ENCODE peak calls at places on chromosomes 3 and 15, in five cellular contexts. One of them, this sample, is unnamed.

GRCh38 chr15:52240166-52240565 is 49.0 kb upstream of the GNB5 start:
- DNase-seq in amniotic stem cell: no peak
- DNase-seq in substantia nigra: no peak
- DNase-seq in NCI-H1092 treated with DMSO at 0.1 percent for 48 hours: no peak
- DNase-seq in RCC 7860: no peak
- DNase-seq in this sample: no peak

GRCh38 chr15:80175436-80175835 is 22.6 kb downstream of the FAH start:
- DNase-seq in amniotic stem cell: no peak
- DNase-seq in substantia nigra: no peak
- DNase-seq in NCI-H1092 treated with DMSO at 0.1 percent for 48 hours: no peak
- DNase-seq in RCC 7860: no peak
- DNase-seq in this sample: no peak

GRCh38 chr15:56234804-56235203 is 8.9 kb downstream of the RFX7 start:
- DNase-seq in amniotic stem cell: no peak
- DNase-seq in substantia nigra: no peak
- DNase-seq in NCI-H1092 treated with DMSO at 0.1 percent for 48 hours: no peak
- DNase-seq in RCC 7860: no peak
- DNase-seq in this sample: no peak

GRCh38 chr3:29249829-29250228 is 31.0 kb upstream of the RBMS3 start:
- DNase-seq in amniotic stem cell: no peak
- DNase-seq in substantia nigra: no peak
- DNase-seq in NCI-H1092 treated with DMSO at 0.1 percent for 48 hours: no peak
- DNase-seq in RCC 7860: no peak
- DNase-seq in this sample: no peak

GRCh38 chr15:68407141-68407885 is 24.6 kb downstream of the ITGA11 start:
- DNase-seq in amniotic stem cell: no peak
- DNase-seq in substantia nigra: no peak
- DNase-seq in NCI-H1092 treated with DMSO at 0.1 percent for 48 hours: no peak
- DNase-seq in RCC 7860: no peak
- DNase-seq in this sample: no peak

GRCh38 chr15:48423342-48423741 is 92.1 kb downstream of the DUT start:
- DNase-seq in amniotic stem cell: no peak
- DNase-seq in substantia nigra: no peak
- DNase-seq in NCI-H1092 treated with DMSO at 0.1 percent for 48 hours: no peak
- DNase-seq in RCC 7860: no peak
- DNase-seq in this sample: no peak

GRCh38 chr3:107598926-107599754 is 76.4 kb downstream of the BBX start:
- DNase-seq in amniotic stem cell: no peak
- DNase-seq in substantia nigra: peak; percentile 19
- DNase-seq in NCI-H1092 treated with DMSO at 0.1 percent for 48 hours: no peak
- DNase-seq in RCC 7860: peak; percentile 70
- DNase-seq in this sample: peak; percentile 15

GRCh38 chr3:148203263-148204010 is 494.3 kb upstream of the AGTR1 start:
- DNase-seq in amniotic stem cell: no peak
- DNase-seq in substantia nigra: no peak
- DNase-seq in NCI-H1092 treated with DMSO at 0.1 percent for 48 hours: no peak
- DNase-seq in RCC 7860: no peak
- DNase-seq in this sample: no peak

GRCh38 chr3:149081772-149082171 is 4.6 kb downstream of the HLTF start:
- DNase-seq in amniotic stem cell: no peak
- DNase-seq in substantia nigra: no peak
- DNase-seq in NCI-H1092 treated with DMSO at 0.1 percent for 48 hours: no peak
- DNase-seq in RCC 7860: no peak
- DNase-seq in this sample: no peak

GRCh38 chr15:40232625-40233070 is 6.2 kb upstream of the PAK6 start:
- DNase-seq in amniotic stem cell: no peak
- DNase-seq in substantia nigra: peak; percentile 18
- DNase-seq in NCI-H1092 treated with DMSO at 0.1 percent for 48 hours: peak; percentile 30
- DNase-seq in RCC 7860: no peak
- DNase-seq in this sample: no peak

GRCh38 chr3:119945286-119945685 is 149.0 kb downstream of the GSK3B start:
- DNase-seq in amniotic stem cell: no peak
- DNase-seq in substantia nigra: no peak
- DNase-seq in NCI-H1092 treated with DMSO at 0.1 percent for 48 hours: no peak
- DNase-seq in RCC 7860: no peak
- DNase-seq in this sample: no peak

GRCh38 chr15:55823191-55823670 is 80.3 kb upstream of the PRTG start:
- DNase-seq in amniotic stem cell: no peak
- DNase-seq in substantia nigra: no peak
- DNase-seq in NCI-H1092 treated with DMSO at 0.1 percent for 48 hours: no peak
- DNase-seq in RCC 7860: no peak
- DNase-seq in this sample: no peak

GRCh38 chr3:77125934-77126333 is 86.0 kb downstream of the ROBO2 start:
- DNase-seq in amniotic stem cell: no peak
- DNase-seq in substantia nigra: no peak
- DNase-seq in NCI-H1092 treated with DMSO at 0.1 percent for 48 hours: no peak
- DNase-seq in RCC 7860: no peak
- DNase-seq in this sample: no peak

GRCh38 chr3:120147072-120147871 is 53.0 kb upstream of the GSK3B start:
- DNase-seq in amniotic stem cell: no peak
- DNase-seq in substantia nigra: no peak
- DNase-seq in NCI-H1092 treated with DMSO at 0.1 percent for 48 hours: peak; percentile 18
- DNase-seq in RCC 7860: no peak
- DNase-seq in this sample: peak; percentile 87

GRCh38 chr15:66103293-66103590 is 150.3 kb downstream of the MEGF11 start:
- DNase-seq in amniotic stem cell: no peak
- DNase-seq in substantia nigra: no peak
- DNase-seq in NCI-H1092 treated with DMSO at 0.1 percent for 48 hours: no peak
- DNase-seq in RCC 7860: no peak
- DNase-seq in this sample: no peak

GRCh38 chr15:69117431-69117841 is 43.0 kb upstream of the GLCE start:
- DNase-seq in amniotic stem cell: no peak
- DNase-seq in substantia nigra: no peak
- DNase-seq in NCI-H1092 treated with DMSO at 0.1 percent for 48 hours: no peak
- DNase-seq in RCC 7860: no peak
- DNase-seq in this sample: no peak

GRCh38 chr15:75229191-75230015 is 27.7 kb downstream of the C15orf39 start:
- DNase-seq in amniotic stem cell: no peak
- DNase-seq in substantia nigra: no peak
- DNase-seq in NCI-H1092 treated with DMSO at 0.1 percent for 48 hours: no peak
- DNase-seq in RCC 7860: no peak
- DNase-seq in this sample: no peak

GRCh38 chr3:33231755-33232465 is 13.3 kb upstream of the SUSD5 start:
- DNase-seq in amniotic stem cell: no peak
- DNase-seq in substantia nigra: no peak
- DNase-seq in NCI-H1092 treated with DMSO at 0.1 percent for 48 hours: peak; percentile 63
- DNase-seq in RCC 7860: no peak
- DNase-seq in this sample: no peak

GRCh38 chr3:178100881-178101280 is 435.4 kb upstream of the KCNMB2 start:
- DNase-seq in amniotic stem cell: no peak
- DNase-seq in substantia nigra: no peak
- DNase-seq in NCI-H1092 treated with DMSO at 0.1 percent for 48 hours: no peak
- DNase-seq in RCC 7860: no peak
- DNase-seq in this sample: no peak

GRCh38 chr3:85796140-85796539 is 837.4 kb downstream of the CADM2 start:
- DNase-seq in amniotic stem cell: no peak
- DNase-seq in substantia nigra: no peak
- DNase-seq in NCI-H1092 treated with DMSO at 0.1 percent for 48 hours: no peak
- DNase-seq in RCC 7860: no peak
- DNase-seq in this sample: no peak

GRCh38 chr15:78216276-78217229 is 17.8 kb downstream of the ACSBG1 start:
- DNase-seq in amniotic stem cell: no peak
- DNase-seq in substantia nigra: peak; percentile 68
- DNase-seq in NCI-H1092 treated with DMSO at 0.1 percent for 48 hours: no peak
- DNase-seq in RCC 7860: peak; percentile 60
- DNase-seq in this sample: no peak

GRCh38 chr3:120780977-120781376 is 38.4 kb downstream of the GTF2E1 start:
- DNase-seq in amniotic stem cell: no peak
- DNase-seq in substantia nigra: no peak
- DNase-seq in NCI-H1092 treated with DMSO at 0.1 percent for 48 hours: no peak
- DNase-seq in RCC 7860: peak; percentile 92
- DNase-seq in this sample: no peak

GRCh38 chr3:113295463-113295862 is 84.1 kb downstream of the BOC start:
- DNase-seq in amniotic stem cell: no peak
- DNase-seq in substantia nigra: no peak
- DNase-seq in NCI-H1092 treated with DMSO at 0.1 percent for 48 hours: no peak
- DNase-seq in RCC 7860: no peak
- DNase-seq in this sample: no peak

GRCh38 chr3:177711637-177712036 is 514.4 kb upstream of the TBL1XR1 start:
- DNase-seq in amniotic stem cell: no peak
- DNase-seq in substantia nigra: no peak
- DNase-seq in NCI-H1092 treated with DMSO at 0.1 percent for 48 hours: no peak
- DNase-seq in RCC 7860: no peak
- DNase-seq in this sample: no peak

GRCh38 chr15:31609243-31609642 is 282.6 kb downstream of the KLF13 start:
- DNase-seq in amniotic stem cell: no peak
- DNase-seq in substantia nigra: no peak
- DNase-seq in NCI-H1092 treated with DMSO at 0.1 percent for 48 hours: no peak
- DNase-seq in RCC 7860: no peak
- DNase-seq in this sample: no peak

GRCh38 chr3:41265011-41265545 is 65.8 kb downstream of the CTNNB1 start:
- DNase-seq in amniotic stem cell: no peak
- DNase-seq in substantia nigra: no peak
- DNase-seq in NCI-H1092 treated with DMSO at 0.1 percent for 48 hours: no peak
- DNase-seq in RCC 7860: peak; percentile 77
- DNase-seq in this sample: no peak

This sample was measured in DMS153.